ENCODE peak calls at places on chromosomes 11 and 22, in six cellular contexts. K is Peyer's patch; S is amniotic stem cell; D is naive thymus-derived CD4-positive, alpha-beta T cell; B is G401; R is fibroblast of villous mesenchyme. J is an unnamed sample.

GRCh38 chr11:72105888-72106287 is at the start of gene TOMT:
- DNase-seq in K (no peak), B (no peak), D (no peak), S (no peak), R (no peak), J (no peak)

GRCh38 chr11:64931290-64931689 is 4.4 kb downstream of the GPHA2 start:
- DNase-seq in D (no peak), S (no peak), R (no peak), K (no peak), B (no peak), J (no peak)

GRCh38 chr11:209275-210121 is 2.0 kb downstream of the RIC8A start:
- DNase-seq in R (no peak), B (no peak), D (no peak), S (no peak), K (no peak), J (no peak)

GRCh38 chr11:61626580-61627380 is 45.9 kb upstream of the SYT7 start:
- DNase-seq in B (peak), D (no peak), K (peak), S (no peak), R (no peak), J (no peak)

GRCh38 chr11:62071408-62071807 is 52.4 kb upstream of the INCENP start:
- DNase-seq in R (no peak), S (no peak), K (no peak), D (no peak), B (no peak), J (no peak)

GRCh38 chr22:46614070-46614931 is 5.9 kb upstream of the GRAMD4 start:
- DNase-seq in B (no peak), D (peak), S (no peak), K (no peak), R (no peak), J (peak)

GRCh38 chr22:38239101-38239761 is 33.6 kb downstream of the TMEM184B start:
- DNase-seq in B (no peak), R (peak), D (no peak), S (peak), K (no peak), J (no peak)

GRCh38 chr11:118640332-118641154 is 33.1 kb downstream of the PHLDB1 start:
- DNase-seq in B (peak), K (no peak), S (no peak), D (no peak), R (no peak), J (no peak)

GRCh38 chr22:31230871-31231621 is 18.9 kb downstream of the LIMK2 start:
- DNase-seq in S (no peak), B (peak), D (peak), R (peak), K (no peak), J (peak)

GRCh38 chr11:103894034-103894433 is 142.4 kb upstream of the DDI1 start:
- DNase-seq in S (no peak), R (no peak), B (no peak), K (no peak), D (no peak), J (no peak)

GRCh38 chr22:20128902-20129746 is 2.5 kb upstream of the ZDHHC8 start:
- DNase-seq in B (peak), R (peak), S (no peak), K (no peak), D (peak), J (peak)

GRCh38 chr11:59679347-59679746 is 10.5 kb upstream of the PATL1 start:
- DNase-seq in S (no peak), B (no peak), D (no peak), K (no peak), R (no peak), J (no peak)

GRCh38 chr11:132744771-132745170 is 787.5 kb downstream of the OPCML start:
- DNase-seq in B (no peak), D (no peak), S (no peak), R (no peak), K (no peak), J (no peak)

GRCh38 chr11:71060358-71060757 is 192.0 kb downstream of the SHANK2 start:
- DNase-seq in K (no peak), S (no peak), R (no peak), B (no peak), D (no peak), J (no peak)

GRCh38 chr11:78902771-78903507 is 328.3 kb upstream of the NARS2 start:
- DNase-seq in D (no peak), S (no peak), R (no peak), B (no peak), K (no peak), J (no peak)

J was measured in CD4-positive, CD25-positive, alpha-beta regulatory T cell.